ENCODE peak calls at places on chromosomes 3 and 15, in seven cellular contexts. W is GM12891, F is stomach, Q is breast epithelium, J is H1, Y is esophagus muscularis mucosa, I is sigmoid colon. S is an unnamed sample.

GRCh38 chr15:29405564-29405963 is 135.9 kb upstream of the NSMCE3 start:
- DNase-seq in W (no peak), F (no peak), Q (no peak), J (no peak), Y (no peak), I (no peak), S (no peak)

GRCh38 chr3:150370129-150370602 is 37.9 kb upstream of the TSC22D2 start:
- DNase-seq in W (no peak), F (no peak), Q (peak), J (no peak), Y (peak), I (peak), S (no peak)

GRCh38 chr15:84681822-84682221 is 23.8 kb upstream of the NMB start:
- DNase-seq in W (no peak), F (no peak), Q (no peak), J (no peak), Y (no peak), I (no peak), S (no peak)

GRCh38 chr3:37556789-37557301 is 304.8 kb upstream of the CTDSPL start:
- DNase-seq in W (no peak), F (no peak), Q (no peak), J (no peak), Y (no peak), I (no peak), S (no peak)

GRCh38 chr3:167605871-167606270 is 47.9 kb downstream of the WDR49 start:
- DNase-seq in W (no peak), F (no peak), Q (no peak), J (no peak), Y (no peak), I (no peak), S (no peak)

GRCh38 chr15:76108021-76108723 is 48.4 kb downstream of the TMEM266 start:
- DNase-seq in W (no peak), F (peak), Q (no peak), J (no peak), Y (no peak), I (no peak), S (no peak)

GRCh38 chr3:117399311-117400068 is 689.9 kb downstream of the TUSC7 start:
- DNase-seq in W (no peak), F (no peak), Q (no peak), J (no peak), Y (no peak), I (no peak), S (no peak)

GRCh38 chr3:101850327-101851048 is 1.2 kb downstream of the NFKBIZ start:
- DNase-seq in W (no peak), F (no peak), Q (no peak), J (no peak), Y (no peak), I (no peak), S (no peak)

GRCh38 chr3:13579089-13579488 is 30.2 kb downstream of the FBLN2 start:
- DNase-seq in W (no peak), F (no peak), Q (no peak), J (no peak), Y (no peak), I (no peak), S (no peak)

GRCh38 chr3:123201557-123202427 is at the start of gene SEC22A:
- DNase-seq in W (peak), F (peak), Q (peak), J (peak), Y (peak), I (peak), S (peak)

GRCh38 chr15:70442616-70443321 is 320.6 kb downstream of the UACA start:
- DNase-seq in W (no peak), F (no peak), Q (no peak), J (no peak), Y (no peak), I (no peak), S (no peak)

GRCh38 chr3:106083854-106084253 is 215.0 kb upstream of the CBLB start:
- DNase-seq in W (no peak), F (no peak), Q (no peak), J (no peak), Y (no peak), I (no peak), S (no peak)

GRCh38 chr3:97949110-97949485 is 23.1 kb downstream of the RIOX2 start:
- DNase-seq in W (no peak), F (no peak), Q (no peak), J (no peak), Y (no peak), I (no peak), S (no peak)

GRCh38 chr3:16476636-16477035 is 36.9 kb downstream of the RFTN1 start:
- DNase-seq in W (no peak), F (no peak), Q (no peak), J (no peak), Y (no peak), I (no peak), S (no peak)

GRCh38 chr15:72312605-72313447 is 7.1 kb downstream of the CELF6 start:
- DNase-seq in W (peak), F (peak), Q (peak), J (peak), Y (peak), I (peak), S (peak)

GRCh38 chr15:31498329-31498728 is 171.7 kb downstream of the KLF13 start:
- DNase-seq in W (no peak), F (no peak), Q (no peak), J (peak), Y (no peak), I (no peak), S (no peak)

GRCh38 chr3:132344666-132345280 is 27.6 kb downstream of the ACP3 start:
- DNase-seq in W (no peak), F (no peak), Q (no peak), J (no peak), Y (no peak), I (no peak), S (no peak)

GRCh38 chr15:28890711-28891495 is 5.1 kb downstream of the APBA2 start:
- DNase-seq in W (no peak), F (no peak), Q (no peak), J (no peak), Y (no peak), I (no peak), S (no peak)

GRCh38 chr15:26235148-26235769 is 372.1 kb upstream of the ATP10A start:
- DNase-seq in W (no peak), F (no peak), Q (no peak), J (peak), Y (no peak), I (no peak), S (no peak)

GRCh38 chr3:29099296-29099695 is 181.6 kb upstream of the RBMS3 start:
- DNase-seq in W (no peak), F (no peak), Q (no peak), J (no peak), Y (no peak), I (peak), S (no peak)

GRCh38 chr3:141738636-141739363 is 702 bp downstream of the RNF7 start:
- DNase-seq in W (no peak), F (no peak), Q (no peak), J (no peak), Y (no peak), I (no peak), S (no peak)

GRCh38 chr3:39000008-39000450 is 51.7 kb downstream of the SCN11A start:
- DNase-seq in W (peak), F (no peak), Q (no peak), J (no peak), Y (peak), I (no peak), S (no peak)

GRCh38 chr15:78208887-78209645 is 25.3 kb downstream of the ACSBG1 start:
- DNase-seq in W (no peak), F (peak), Q (peak), J (peak), Y (no peak), I (no peak), S (peak)

GRCh38 chr15:81265944-81266775 is 57.8 kb downstream of the STARD5 start:
- DNase-seq in W (peak), F (peak), Q (peak), J (peak), Y (peak), I (peak), S (no peak)

GRCh38 chr3:42796332-42796885 is 7.9 kb downstream of the HIGD1A start:
- DNase-seq in W (no peak), F (no peak), Q (no peak), J (no peak), Y (no peak), I (no peak), S (no peak)

GRCh38 chr3:189410522-189410921 is 220.7 kb upstream of the TP63 start:
- DNase-seq in W (no peak), F (no peak), Q (no peak), J (no peak), Y (no peak), I (no peak), S (no peak)

GRCh38 chr3:14451844-14452533 is 49.6 kb downstream of the SLC6A6 start:
- DNase-seq in W (no peak), F (peak), Q (peak), J (no peak), Y (no peak), I (peak), S (peak)

GRCh38 chr3:189941125-189941524 is 179.6 kb downstream of the P3H2 start:
- DNase-seq in W (no peak), F (peak), Q (no peak), J (no peak), Y (no peak), I (no peak), S (no peak)

GRCh38 chr3:14788644-14789043 is 30.1 kb upstream of the FGD5 start:
- DNase-seq in W (no peak), F (no peak), Q (no peak), J (no peak), Y (no peak), I (peak), S (no peak)

GRCh38 chr15:37940886-37941285 is 6.4 kb downstream of the TMCO5A start:
- DNase-seq in W (no peak), F (no peak), Q (no peak), J (no peak), Y (no peak), I (no peak), S (no peak)

GRCh38 chr15:70569139-70569717 is 194.1 kb downstream of the UACA start:
- DNase-seq in W (no peak), F (peak), Q (peak), J (no peak), Y (no peak), I (no peak), S (peak)

GRCh38 chr3:127747751-127748521 is 74.4 kb downstream of the MGLL start:
- DNase-seq in W (no peak), F (peak), Q (peak), J (no peak), Y (no peak), I (peak), S (no peak)

GRCh38 chr15:35014265-35014664 is 26.2 kb upstream of the ZNF770 start:
- DNase-seq in W (no peak), F (no peak), Q (no peak), J (no peak), Y (no peak), I (no peak), S (no peak)

GRCh38 chr3:69044608-69045007 is 7.5 kb downstream of the TMF1 start:
- DNase-seq in W (no peak), F (no peak), Q (no peak), J (no peak), Y (no peak), I (no peak), S (no peak)

GRCh38 chr15:74978503-74978902 is 16.9 kb upstream of the SCAMP5 start:
- DNase-seq in W (no peak), F (no peak), Q (no peak), J (no peak), Y (no peak), I (no peak), S (no peak)

GRCh38 chr15:84979651-84980050 is 2.0 kb upstream of the PDE8A start:
- DNase-seq in W (no peak), F (no peak), Q (no peak), J (peak), Y (no peak), I (no peak), S (no peak)

GRCh38 chr15:52466134-52466701 is 62.5 kb downstream of the MYO5A start:
- DNase-seq in W (peak), F (peak), Q (no peak), J (no peak), Y (no peak), I (peak), S (no peak)

GRCh38 chr3:707041-707440 is 385.8 kb upstream of the CNTN6 start:
- DNase-seq in W (no peak), F (no peak), Q (no peak), J (no peak), Y (no peak), I (no peak), S (no peak)

GRCh38 chr15:47293763-47294162 is 423.5 kb upstream of the SEMA6D start:
- DNase-seq in W (no peak), F (no peak), Q (peak), J (no peak), Y (no peak), I (peak), S (peak)

GRCh38 chr3:169146112-169146665 is 517.3 kb downstream of the MECOM start:
- DNase-seq in W (no peak), F (peak), Q (no peak), J (peak), Y (no peak), I (peak), S (no peak)

GRCh38 chr3:25664066-25664809 is 469 bp downstream of the TOP2B start:
- DNase-seq in W (no peak), F (peak), Q (peak), J (peak), Y (no peak), I (peak), S (no peak)
- TF ChIP-seq POLR2AphosphoS5 in W (no peak), F (no peak), Q (no peak), J (peak), Y (peak), I (peak), S (no peak)

DNA sequence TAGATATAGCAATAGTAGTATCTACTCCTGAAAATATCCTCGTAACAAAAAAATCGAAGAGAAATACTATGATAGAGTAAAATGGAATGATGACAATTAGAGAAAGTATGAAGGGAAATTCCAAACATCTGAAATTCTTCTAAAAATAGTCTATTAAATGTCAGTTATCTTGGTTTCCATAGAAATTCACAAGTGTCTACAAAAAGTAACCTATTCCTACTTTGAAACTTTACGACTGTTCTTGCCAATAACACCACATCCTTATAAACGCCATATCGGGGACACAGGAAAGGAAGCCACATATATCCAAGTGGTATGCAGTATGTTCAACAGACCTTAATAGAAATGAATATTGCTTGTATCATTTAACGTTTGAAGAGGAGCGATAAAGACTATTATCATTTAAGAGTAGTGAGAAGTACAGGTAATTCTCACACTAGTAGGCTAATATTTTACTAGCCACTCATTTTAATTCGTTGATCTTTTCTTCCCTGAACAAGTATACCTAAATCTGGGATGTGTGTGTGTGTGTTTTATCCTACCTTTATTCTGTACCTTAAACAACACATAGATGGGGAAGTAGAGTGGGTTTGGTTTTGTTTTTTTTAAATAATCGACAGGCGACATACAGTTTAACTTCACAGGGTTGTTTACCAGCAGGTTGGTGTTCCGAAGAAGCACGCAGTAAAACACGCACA is 1.2 kb downstream of the GPR176 start:
- DNase-seq in W (no peak), F (no peak), Q (no peak), J (no peak), Y (no peak), I (no peak), S (no peak)
- TF ChIP-seq POLR2AphosphoS5 in W (no peak), F (no peak), Q (no peak), J (no peak), Y (no peak), I (no peak), S (no peak)

GRCh38 chr15:90582553-90582952 is 52.8 kb downstream of the CRTC3 start:
- DNase-seq in W (no peak), F (no peak), Q (no peak), J (no peak), Y (no peak), I (no peak), S (no peak)
- TF ChIP-seq POLR2AphosphoS5 in W (no peak), F (no peak), Q (no peak), J (no peak), Y (no peak), I (no peak), S (no peak)

GRCh38 chr3:196689941-196690660 is 21.9 kb downstream of the CEP19 start:
- DNase-seq in W (no peak), F (no peak), Q (no peak), J (no peak), Y (no peak), I (no peak), S (no peak)

GRCh38 chr3:196688349-196688748 is 23.7 kb downstream of the CEP19 start:
- DNase-seq in W (no peak), F (no peak), Q (no peak), J (no peak), Y (no peak), I (peak), S (no peak)

GRCh38 chr3:196686436-196686835 is 25.6 kb downstream of the CEP19 start:
- DNase-seq in W (no peak), F (no peak), Q (no peak), J (no peak), Y (no peak), I (no peak), S (no peak)

GRCh38 chr3:196684548-196685407 is 27.3 kb downstream of the CEP19 start:
- DNase-seq in W (peak), F (peak), Q (peak), J (peak), Y (no peak), I (peak), S (no peak)
- TF ChIP-seq POLR2AphosphoS5 in W (no peak), F (no peak), Q (no peak), J (no peak), Y (peak), I (no peak), S (peak)

DNA sequence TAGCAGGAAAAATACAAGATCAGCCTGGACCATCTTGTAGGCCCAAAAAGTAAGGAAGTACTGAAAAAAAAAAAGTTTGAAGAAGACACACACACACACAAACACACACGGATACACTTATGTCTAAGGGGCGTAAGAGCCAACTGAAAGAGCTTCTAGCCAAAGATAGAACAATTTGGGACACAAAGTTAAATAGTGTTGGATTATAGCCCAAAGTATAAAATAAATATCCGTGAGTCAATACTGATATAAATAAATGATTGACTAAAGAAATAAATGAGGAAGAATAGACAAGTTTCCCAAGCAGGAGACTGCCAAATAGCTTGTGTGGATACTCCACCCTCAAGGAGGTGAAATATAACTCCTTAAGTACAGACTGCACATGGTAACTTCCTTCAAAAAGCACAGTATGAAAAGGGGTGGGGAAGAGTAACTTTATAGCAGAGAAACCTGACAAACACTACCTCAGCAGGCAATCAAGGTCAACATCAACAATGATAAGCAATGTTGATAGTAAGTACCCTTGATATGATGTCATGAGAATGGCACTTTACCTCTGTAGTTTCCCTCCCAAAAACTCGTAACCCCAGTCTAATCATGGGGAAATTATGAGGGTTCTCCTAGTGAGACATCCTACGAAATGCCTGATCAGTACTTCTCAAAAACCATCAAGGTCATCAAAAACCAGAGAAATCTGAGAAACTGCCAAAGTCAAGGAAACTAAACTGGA is 187.3 kb upstream of the ATP11B start:
- DNase-seq in W (no peak), F (no peak), Q (no peak), J (no peak), Y (no peak), I (no peak), S (no peak)
- TF ChIP-seq POLR2AphosphoS5 in W (no peak), F (no peak), Q (no peak), J (no peak), Y (no peak), I (no peak), S (no peak)

S was measured in vagina.